ENCODE peak calls at places on chromosomes 4 and X, in four cellular contexts. E, M, H and Z are unnamed samples.
A peak's percentile ranks its signal among the peaks of the same experiment; 100 is the strongest.

GRCh38 chr4:14254252-14254651 is 626.7 kb upstream of the BOD1L1 start:
- DNase-seq in H (no peak), E (no peak), M (no peak), Z (peak; percentile 8)

GRCh38 chr4:120290553-120290952 is 223.9 kb upstream of the MAD2L1 start:
- DNase-seq in H (no peak), E (no peak), M (no peak), Z (no peak)

GRCh38 chr4:150962245-150962644 is 52.8 kb downstream of the LRBA start:
- DNase-seq in H (no peak), M (no peak), E (no peak), Z (no peak)

GRCh38 chrX:74242050-74242449 is 61.9 kb upstream of the ZCCHC13 start:
- DNase-seq in M (no peak), E (no peak), H (no peak), Z (no peak)

GRCh38 chr4:186201535-186202230 is 10.3 kb downstream of the CYP4V2 start:
- DNase-seq in E (peak; percentile 45), H (no peak), M (peak; percentile 43), Z (peak; percentile 66)

GRCh38 chrX:34880656-34881055 is 61.9 kb upstream of the FAM47B start:
- DNase-seq in M (no peak), E (no peak), H (no peak), Z (no peak)

GRCh38 chr4:172995161-172995560 is 173.4 kb upstream of the GALNT7 start:
- DNase-seq in E (no peak), H (no peak), M (no peak), Z (no peak)

GRCh38 chr4:47106561-47106960 is 75.2 kb downstream of the GABRB1 start:
- DNase-seq in E (no peak), H (no peak), M (no peak), Z (no peak)

GRCh38 chr4:1183985-1184773 is 11.8 kb upstream of the SPON2 start:
- DNase-seq in E (no peak), M (no peak), H (peak; percentile 64), Z (peak; percentile 44)

GRCh38 chr4:105896984-105897760 is 1.9 kb downstream of the NPNT start:
- DNase-seq in E (no peak), H (no peak), M (no peak), Z (no peak)

GRCh38 chr4:124265701-124266100 is 446.8 kb downstream of the ANKRD50 start:
- DNase-seq in E (no peak), H (no peak), M (no peak), Z (no peak)

GRCh38 chr4:161393614-161394013 is 770.2 kb downstream of the FSTL5 start:
- DNase-seq in E (no peak), H (no peak), M (no peak), Z (no peak)

GRCh38 chr4:71262161-71262560 is 76.7 kb upstream of the SLC4A4 start:
- DNase-seq in M (no peak), H (no peak), E (no peak), Z (no peak)

GRCh38 chr4:83603130-83603529 is 67.2 kb downstream of the GPAT3 start:
- DNase-seq in E (no peak), M (no peak), H (no peak), Z (no peak)

GRCh38 chr4:171246948-171247347 is 566.3 kb upstream of the GALNTL6 start:
- DNase-seq in H (no peak), E (no peak), M (no peak), Z (no peak)

GRCh38 chr4:138405934-138406567 is 163.9 kb upstream of the SLC7A11 start:
- DNase-seq in E (no peak), M (no peak), H (peak; percentile 42), Z (peak; percentile 87)

GRCh38 chr4:128229458-128229805 is 58.2 kb downstream of the PGRMC2 start:
- DNase-seq in E (no peak), M (no peak), H (no peak), Z (no peak)
- TF ChIP-seq SPI1 in E (no peak), M (no peak), H (no peak), Z (no peak)

GRCh38 chr4:59869559-59869958 is 1330.6 kb upstream of the ADGRL3 start:
- DNase-seq in M (no peak), H (no peak), E (no peak), Z (no peak)

GRCh38 chr4:59869056-59869455 is 1331.1 kb upstream of the ADGRL3 start:
- DNase-seq in H (no peak), E (no peak), M (no peak), Z (no peak)
- TF ChIP-seq SPI1 in H (no peak), E (no peak), M (no peak), Z (no peak)

GRCh38 chr4:81786063-81786763 is 314.5 kb upstream of the RASGEF1B start:
- DNase-seq in H (no peak), M (peak; percentile 45), E (no peak), Z (no peak)

GRCh38 chr4:81786770-81787169 is 315.1 kb upstream of the RASGEF1B start:
- DNase-seq in H (no peak), E (no peak), M (no peak), Z (no peak)

GRCh38 chr4:81783565-81783964 is 311.9 kb upstream of the RASGEF1B start:
- DNase-seq in E (no peak), M (no peak), H (no peak), Z (no peak)

GRCh38 chr4:81785338-81785737 is 313.6 kb upstream of the RASGEF1B start:
- DNase-seq in E (no peak), M (no peak), H (no peak), Z (no peak)

DNA sequence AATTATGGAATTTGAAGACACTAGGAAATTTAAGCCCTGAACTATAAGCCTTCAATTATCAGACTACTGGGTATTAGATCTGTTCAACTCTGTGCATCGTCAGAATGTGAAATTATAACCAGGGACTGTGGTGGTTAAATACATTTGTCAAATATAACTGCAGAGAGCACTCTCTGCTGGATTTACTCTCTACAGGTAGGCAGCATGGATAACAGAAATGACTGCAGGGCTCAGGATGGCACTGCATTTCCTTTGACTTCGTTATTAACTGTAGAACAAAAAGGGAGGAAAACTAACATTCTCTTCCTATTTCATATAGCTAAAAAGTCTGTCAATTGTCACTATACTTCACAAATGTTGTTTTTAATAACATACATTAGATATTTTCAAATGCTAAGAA is 310.1 kb upstream of the RASGEF1B start:
- DNase-seq in H (no peak), E (no peak), M (no peak), Z (no peak)
- TF ChIP-seq SPI1 in H (no peak), E (no peak), M (no peak), Z (no peak)

GRCh38 chr4:8308856-8309771 is 39.6 kb downstream of the HTRA3 start:
- DNase-seq in H (no peak), E (no peak), M (no peak), Z (no peak)
- TF ChIP-seq SPI1 in H (no peak), E (no peak), M (no peak), Z (no peak)